ENCODE peak calls at places on chromosomes 12 and 14, in four cellular contexts. V is HepG2, U is K562, T is GM12878. W is an unnamed sample.

GRCh38 chr14:106585692-106586091 is 1059.3 kb downstream of the TMEM121 start:
- DNase-seq in V (no peak), U (no peak), T (no peak), W (no peak)

GRCh38 chr14:98112211-98112780 is 1159.7 kb downstream of the BCL11B start:
- DNase-seq in V (no peak), U (no peak), T (no peak), W (no peak)

GRCh38 chr12:54228471-54228870 is 39.7 kb upstream of the SMUG1 start:
- DNase-seq in V (no peak), U (no peak), T (no peak), W (no peak)

GRCh38 chr12:27952510-27952909 is 20.0 kb downstream of the PTHLH start:
- DNase-seq in V (no peak), U (no peak), T (no peak), W (no peak)

GRCh38 chr12:86712425-86712843 is 456.2 kb upstream of the MGAT4C start:
- DNase-seq in V (peak), U (no peak), T (no peak), W (no peak)

GRCh38 chr14:66508846-66509621 is 1.1 kb downstream of the GPHN start:
- DNase-seq in V (no peak), U (peak), T (peak), W (peak)

GRCh38 chr12:67517181-67517887 is 131.2 kb upstream of the DYRK2 start:
- DNase-seq in V (no peak), U (no peak), T (no peak), W (no peak)

GRCh38 chr12:63164911-63165310 is 13.9 kb upstream of the AVPR1A start:
- DNase-seq in V (no peak), U (no peak), T (no peak), W (no peak)

GRCh38 chr14:95269493-95269892 is 50.2 kb downstream of the CLMN start:
- DNase-seq in V (no peak), U (no peak), T (no peak), W (no peak)

GRCh38 chr14:59455411-59455810 is 9.8 kb downstream of the GPR135 start:
- DNase-seq in V (no peak), U (no peak), T (no peak), W (no peak)

GRCh38 chr12:94707892-94708291 is 57.5 kb upstream of the TMCC3 start:
- DNase-seq in V (no peak), U (no peak), T (no peak), W (no peak)

GRCh38 chr12:55831407-55831880 is 2.1 kb upstream of the DNAJC14 start:
- DNase-seq in V (no peak), U (no peak), T (no peak), W (no peak)

GRCh38 chr14:36718216-36718615 is 56.6 kb downstream of the PAX9 start:
- DNase-seq in V (peak), U (no peak), T (no peak), W (no peak)

GRCh38 chr12:40141996-40142395 is 36.1 kb upstream of the SLC2A13 start:
- DNase-seq in V (no peak), U (no peak), T (no peak), W (no peak)

GRCh38 chr14:19878029-19878642 is 3.2 kb downstream of the OR4K2 start:
- DNase-seq in V (peak), U (peak), T (no peak), W (no peak)

GRCh38 chr14:52792097-52792415 is 649 bp upstream of the GNPNAT1 start:
- DNase-seq in V (no peak), U (no peak), T (no peak), W (no peak)

GRCh38 chr12:114480309-114481199 is 74.6 kb upstream of the TBX5 start:
- DNase-seq in V (no peak), U (no peak), T (no peak), W (peak)

GRCh38 chr12:47078733-47079364 is 572 bp upstream of the PCED1B start:
- DNase-seq in V (no peak), U (no peak), T (no peak), W (no peak)

GRCh38 chr12:122355702-122356101 is 66.8 kb downstream of the CLIP1 start:
- DNase-seq in V (no peak), U (no peak), T (no peak), W (no peak)

GRCh38 chr12:45200497-45201043 is 15.3 kb upstream of the ANO6 start:
- DNase-seq in V (peak), U (no peak), T (no peak), W (no peak)

GRCh38 chr12:59372971-59373370 is 222.9 kb upstream of the SLC16A7 start:
- DNase-seq in V (no peak), U (no peak), T (no peak), W (peak)

GRCh38 chr12:111444706-111445310 is 39.1 kb downstream of the SH2B3 start:
- DNase-seq in V (no peak), U (no peak), T (peak), W (no peak)

GRCh38 chr14:102779574-102780315 is 2.5 kb downstream of the TRAF3 start:
- DNase-seq in V (no peak), U (no peak), T (no peak), W (no peak)

GRCh38 chr12:93783827-93784226 is 106.7 kb downstream of the CRADD start:
- DNase-seq in V (no peak), U (no peak), T (no peak), W (no peak)

GRCh38 chr12:2959194-2959507 is at the start of gene TEAD4:
- DNase-seq in V (peak), U (peak), T (no peak), W (peak)

GRCh38 chr12:30902001-30902400 is 24.5 kb upstream of the TSPAN11 start:
- DNase-seq in V (no peak), U (no peak), T (no peak), W (no peak)

GRCh38 chr12:10364839-10365681 is 24.8 kb downstream of the KLRK1 start:
- DNase-seq in V (peak), U (no peak), T (peak), W (no peak)

GRCh38 chr14:64405295-64405694 is 17.1 kb downstream of the MTHFD1 start:
- DNase-seq in V (no peak), U (no peak), T (no peak), W (no peak)

GRCh38 chr12:68675098-68675842 is 11.5 kb upstream of the NUP107 start:
- DNase-seq in V (no peak), U (peak), T (no peak), W (no peak)

GRCh38 chr14:100158566-100159106 is 809 bp downstream of the DEGS2 start:
- DNase-seq in V (no peak), U (no peak), T (no peak), W (no peak)

GRCh38 chr12:12877789-12878455 is 13.4 kb upstream of the GPRC5A start:
- DNase-seq in V (no peak), U (no peak), T (no peak), W (no peak)

GRCh38 chr12:121947966-121948365 is 29.6 kb downstream of the CFAP251 start:
- DNase-seq in V (no peak), U (no peak), T (no peak), W (no peak)

GRCh38 chr12:11724888-11725310 is 75.4 kb downstream of the ETV6 start:
- DNase-seq in V (no peak), U (no peak), T (no peak), W (no peak)

GRCh38 chr12:6532927-6533652 is 1.2 kb upstream of the GAPDH start:
- DNase-seq in V (peak), U (peak), T (no peak), W (peak)

GRCh38 chr14:51996148-51996746 is 6.9 kb downstream of the RTRAF start:
- DNase-seq in V (no peak), U (no peak), T (no peak), W (no peak)

GRCh38 chr12:116194935-116195431 is 82.5 kb downstream of the MED13L start:
- DNase-seq in V (no peak), U (no peak), T (peak), W (no peak)
- TF ChIP-seq TCF7 in V (no peak), U (no peak), T (no peak), W (no peak)

GRCh38 chr12:29616664-29617409 is 119.4 kb upstream of the OVCH1 start:
- DNase-seq in V (no peak), U (no peak), T (no peak), W (no peak)
- TF ChIP-seq TCF7 in V (no peak), U (no peak), T (no peak), W (no peak)

GRCh38 chr12:14563051-14563450 is 4.6 kb downstream of the PLBD1 start:
- DNase-seq in V (no peak), U (no peak), T (no peak), W (no peak)

GRCh38 chr12:14564336-14564959 is 3.2 kb downstream of the PLBD1 start:
- DNase-seq in V (no peak), U (no peak), T (no peak), W (no peak)

GRCh38 chr12:14571779-14572178 is 4.1 kb upstream of the PLBD1 start:
- DNase-seq in V (no peak), U (no peak), T (no peak), W (no peak)

GRCh38 chr12:14570231-14570630 is 2.5 kb upstream of the PLBD1 start:
- DNase-seq in V (no peak), U (no peak), T (no peak), W (no peak)

DNA sequence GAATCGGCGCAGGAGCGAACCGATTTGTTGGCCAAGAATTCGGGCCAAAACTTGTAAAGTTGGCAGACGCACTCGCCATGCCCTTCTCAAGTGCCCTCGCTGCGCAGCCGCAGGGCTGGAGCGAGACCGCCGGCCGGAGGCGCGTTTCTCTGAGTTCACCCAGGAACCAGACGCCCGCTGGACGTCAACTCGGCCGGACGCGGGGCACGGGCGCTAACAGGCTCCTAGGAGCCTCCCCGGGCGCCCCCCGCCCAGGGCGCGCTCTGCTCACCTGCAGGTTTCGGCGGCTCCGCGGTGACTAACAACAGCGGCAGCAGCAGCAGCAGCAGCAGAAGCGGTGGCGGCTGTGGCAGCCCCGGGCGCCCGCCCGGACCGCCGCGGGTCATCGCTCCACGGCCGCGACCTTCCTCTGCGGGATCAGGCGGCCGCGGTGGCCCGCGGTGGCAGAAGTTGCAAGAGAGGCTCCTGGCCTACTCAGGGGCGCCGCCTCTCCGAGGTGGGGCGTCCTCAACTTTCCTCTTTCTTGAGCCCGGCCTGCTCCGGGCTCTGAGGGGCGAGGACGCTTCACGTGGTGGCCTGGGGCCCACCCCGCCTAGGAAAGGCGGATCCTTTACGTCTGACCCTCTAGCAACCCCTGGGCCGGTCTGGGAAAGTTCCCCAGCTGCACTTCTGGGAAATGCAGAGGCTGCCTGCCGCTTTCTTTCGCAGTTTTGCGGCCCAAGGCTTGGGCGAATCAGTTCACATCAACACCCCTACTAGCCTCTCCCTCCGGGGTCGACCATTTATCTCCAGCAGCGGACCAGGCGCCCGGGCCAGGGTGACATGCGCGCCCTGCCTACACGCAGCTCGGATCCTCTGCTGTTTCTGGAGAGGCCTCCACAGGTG is at the start of gene PLBD1:
- DNase-seq in V (no peak), U (peak), T (no peak), W (peak)
- TF ChIP-seq TCF7 in V (no peak), U (no peak), T (no peak), W (no peak)

DNA sequence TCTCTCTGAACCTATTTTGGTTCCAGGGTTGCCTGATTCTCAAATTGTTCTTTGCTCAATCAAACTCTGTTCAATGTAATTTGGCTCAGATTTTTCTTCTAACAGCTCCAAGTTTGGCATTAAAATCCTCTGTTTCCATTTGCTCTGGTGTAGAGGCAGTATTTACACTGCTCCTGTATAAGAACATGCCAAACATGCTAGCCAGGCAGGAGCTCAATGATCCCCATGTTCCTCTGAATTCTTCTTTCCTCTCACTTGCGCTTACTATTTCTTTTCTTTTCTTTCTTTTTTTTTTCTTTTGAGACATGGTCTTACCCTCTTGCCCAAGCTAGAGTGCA is 17.2 kb downstream of the SDR9C7 start:
- DNase-seq in V (no peak), U (no peak), T (no peak), W (no peak)
- TF ChIP-seq TCF7 in V (no peak), U (no peak), T (no peak), W (no peak)

DNA sequence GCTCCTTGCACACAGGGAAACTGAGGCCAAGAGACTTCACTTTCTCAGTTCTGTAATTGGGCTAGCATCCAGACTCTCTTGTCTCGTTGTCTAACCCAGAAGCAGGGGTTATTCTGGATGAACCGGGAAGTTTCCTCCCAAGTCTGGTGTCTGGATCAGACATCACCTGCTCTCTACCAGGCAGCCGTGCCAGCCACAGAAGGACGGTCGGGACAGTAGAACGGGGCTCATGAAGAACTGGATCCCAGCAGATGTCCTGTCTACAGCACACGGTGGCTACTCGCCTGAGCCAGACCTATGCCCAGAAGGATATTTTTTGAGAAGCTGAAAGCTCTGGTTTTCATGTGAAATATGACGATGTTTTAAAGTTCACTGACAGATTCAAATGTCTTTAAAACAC is 19.1 kb upstream of the FZD10 start:
- DNase-seq in V (no peak), U (no peak), T (no peak), W (no peak)
- TF ChIP-seq TCF7 in V (no peak), U (no peak), T (no peak), W (no peak)

GRCh38 chr12:98783420-98783819 is 138.3 kb downstream of the APAF1 start:
- DNase-seq in V (no peak), U (no peak), T (no peak), W (no peak)

GRCh38 chr12:98791406-98791805 is 146.3 kb downstream of the APAF1 start:
- DNase-seq in V (no peak), U (no peak), T (no peak), W (no peak)

GRCh38 chr12:98793121-98793520 is 148.0 kb downstream of the APAF1 start:
- DNase-seq in V (no peak), U (no peak), T (no peak), W (no peak)

GRCh38 chr12:98788396-98788795 is 143.3 kb downstream of the APAF1 start:
- DNase-seq in V (no peak), U (no peak), T (no peak), W (no peak)
- TF ChIP-seq TCF7 in V (no peak), U (no peak), T (no peak), W (no peak)

GRCh38 chr14:29536886-29537511 is 390.6 kb downstream of the PRKD1 start:
- DNase-seq in V (peak), U (no peak), T (no peak), W (no peak)
- TF ChIP-seq TCF7 in V (no peak), U (no peak), T (no peak), W (no peak)

DNA sequence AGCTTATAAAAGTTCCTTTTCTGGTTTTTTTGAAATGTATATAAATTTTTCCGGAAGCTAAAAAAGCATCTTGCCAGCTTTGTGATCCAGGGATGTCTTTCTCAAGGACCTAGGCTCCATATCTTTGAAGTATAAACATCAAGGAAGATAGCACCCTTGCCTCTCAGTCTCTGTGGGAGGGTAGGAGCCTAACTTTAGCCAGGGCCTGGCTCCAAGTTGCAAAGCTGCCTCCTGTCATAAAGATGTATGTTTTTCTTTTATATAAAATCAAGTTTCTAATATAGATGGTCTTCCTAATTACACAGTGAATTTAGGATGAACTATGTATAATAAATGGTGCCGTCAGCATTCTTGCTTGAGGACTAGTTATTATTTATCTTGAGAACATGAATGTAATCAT is 612.6 kb upstream of the USP15 start:
- DNase-seq in V (no peak), U (no peak), T (no peak), W (no peak)
- TF ChIP-seq TCF7 in V (no peak), U (no peak), T (no peak), W (no peak)

DNA sequence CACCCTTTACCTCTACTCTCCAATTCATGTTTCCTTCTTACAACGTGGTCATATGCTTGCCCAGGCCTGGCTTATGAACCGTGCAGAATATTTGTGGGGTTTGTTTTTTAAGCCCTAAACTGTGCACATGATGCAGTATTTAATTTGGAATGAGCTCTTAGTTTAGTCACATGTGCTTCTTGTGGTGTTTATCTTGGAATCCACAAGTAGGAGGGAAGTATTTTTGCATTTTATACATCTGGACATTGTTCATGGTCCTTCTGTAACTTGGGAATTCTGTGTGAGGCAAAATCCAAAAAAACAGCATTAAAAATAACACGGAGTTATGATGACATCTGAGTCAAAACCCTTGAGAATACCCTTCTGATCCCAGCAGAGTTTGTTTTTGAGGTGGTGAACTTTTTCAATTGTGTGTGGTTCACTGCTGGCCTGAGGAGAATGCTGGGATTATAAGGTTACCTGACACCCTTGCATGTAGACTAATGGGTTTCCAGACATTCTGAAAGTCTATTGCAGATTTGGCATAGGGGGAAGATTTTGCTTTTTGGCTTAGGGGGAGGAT is 121.4 kb downstream of the RAD51B start:
- DNase-seq in V (no peak), U (no peak), T (no peak), W (no peak)
- TF ChIP-seq TCF7 in V (no peak), U (no peak), T (no peak), W (no peak)

DNA sequence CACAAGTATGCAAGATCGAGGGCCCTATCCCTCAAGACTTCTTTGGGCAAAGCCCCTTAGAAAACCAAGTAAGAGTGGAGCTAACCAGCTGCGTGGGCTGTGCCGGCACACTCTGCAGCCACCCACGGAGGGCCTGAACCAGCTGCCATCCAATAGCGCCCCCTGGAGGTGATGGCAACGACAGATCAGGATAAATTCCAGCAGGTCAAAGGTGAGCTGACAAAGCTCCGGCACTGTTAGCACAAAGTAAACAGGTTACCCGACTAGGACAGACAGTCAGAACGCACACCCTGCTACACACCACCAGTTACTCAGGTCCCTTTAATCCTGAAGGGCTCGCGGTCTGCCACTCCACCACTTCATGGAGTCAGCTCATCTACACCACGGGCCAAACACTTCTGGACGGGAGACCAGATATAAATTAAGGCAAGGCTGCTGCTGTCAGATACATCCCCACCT is 4.9 kb downstream of the ZBTB39 start:
- DNase-seq in V (peak), U (peak), T (no peak), W (peak)
- TF ChIP-seq TCF7 in V (no peak), U (peak), T (no peak), W (no peak)